ENCODE peak calls at places on chromosomes 7 and 10, in five cellular contexts. O is uterus, Z is mammary epithelial cell, M is IMR-90, P is endothelial cell of umbilical vein. Y is an unnamed sample. For H3K36me3, the result is how much of the 10 kb centered on the place peaks cover.

GRCh38 chr10:48821692-48822091 is 117.9 kb downstream of the LRRC18 start:
- DNase-seq in O (no peak), Z (peak), M (no peak), P (no peak), Y (no peak)

GRCh38 chr10:133608855-133609254 is 17.7 kb downstream of the FRG2B start:
- DNase-seq in O (no peak), Z (peak), M (no peak), P (peak), Y (peak)

GRCh38 chr7:88761779-88762178 is 2.3 kb downstream of the ZNF804B start:
- DNase-seq in O (no peak), Z (no peak), M (no peak), P (no peak), Y (no peak)

GRCh38 chr10:9012312-9012711 is 957.8 kb downstream of the GATA3 start:
- DNase-seq in O (no peak), Z (peak), M (peak), P (peak), Y (no peak)

GRCh38 chr7:87204933-87205332 is 14.6 kb downstream of the TMEM243 start:
- DNase-seq in O (no peak), Z (no peak), M (no peak), P (no peak), Y (no peak)

GRCh38 chr7:24905996-24906770 is 73.8 kb downstream of the OSBPL3 start:
- DNase-seq in O (no peak), Z (peak), M (no peak), P (no peak), Y (no peak)

GRCh38 chr10:116831086-116831485 is 18.2 kb upstream of the ENO4 start:
- DNase-seq in O (no peak), Z (no peak), M (no peak), P (no peak), Y (no peak)

GRCh38 chr7:131947661-131948060 is 391.2 kb upstream of the PODXL start:
- DNase-seq in O (no peak), Z (no peak), M (no peak), P (no peak), Y (no peak)

GRCh38 chr10:54800677-54801480 is at the start of gene PCDH15:
- DNase-seq in O (no peak), Z (peak), M (no peak), P (peak), Y (no peak)

GRCh38 chr7:133358728-133359127 is 105.8 kb downstream of the EXOC4 start:
- DNase-seq in O (no peak), Z (no peak), M (peak), P (no peak), Y (no peak)

GRCh38 chr7:88344956-88345832 is 38.5 kb upstream of the STEAP4 start:
- DNase-seq in O (no peak), Z (no peak), M (no peak), P (peak), Y (no peak)

GRCh38 chr7:85764034-85764433 is 577.2 kb upstream of the SEMA3D start:
- DNase-seq in O (no peak), Z (no peak), M (no peak), P (no peak), Y (no peak)

GRCh38 chr7:21616796-21617436 is 74.1 kb downstream of the DNAH11 start:
- DNase-seq in O (no peak), Z (peak), M (peak), P (peak), Y (no peak)

GRCh38 chr7:108480311-108480710 is 24.1 kb upstream of the NRCAM start:
- DNase-seq in O (no peak), Z (no peak), M (no peak), P (no peak), Y (no peak)

GRCh38 chr7:128359939-128360338 is 1.6 kb downstream of the PRRT4 start:
- DNase-seq in O (no peak), Z (no peak), M (no peak), P (no peak), Y (no peak)

GRCh38 chr7:16123117-16123770 is 298.1 kb downstream of the CRPPA start:
- DNase-seq in O (no peak), Z (no peak), M (no peak), P (no peak), Y (no peak)

GRCh38 chr7:92882760-92883159 is 46.4 kb upstream of the CDK6 start:
- DNase-seq in O (no peak), Z (no peak), M (no peak), P (no peak), Y (no peak)

GRCh38 chr7:148624735-148625134 is 34.2 kb downstream of the C7orf33 start:
- DNase-seq in O (no peak), Z (no peak), M (no peak), P (no peak), Y (no peak)

GRCh38 chr7:78284945-78285344 is 486.4 kb downstream of the PHTF2 start:
- DNase-seq in O (no peak), Z (no peak), M (no peak), P (no peak), Y (no peak)

GRCh38 chr7:136857573-136857972 is 10.9 kb upstream of the CHRM2 start:
- DNase-seq in O (no peak), Z (peak), M (peak), P (peak), Y (no peak)

GRCh38 chr7:100406767-100407166 is 21.7 kb downstream of the ZCWPW1 start:
- DNase-seq in O (no peak), Z (peak), M (peak), P (no peak), Y (no peak)

GRCh38 chr7:57305192-57305748 is 144.7 kb upstream of the ZNF716 start:
- DNase-seq in O (no peak), Z (no peak), M (no peak), P (no peak), Y (no peak)

GRCh38 chr10:31051703-31052102 is 20.0 kb upstream of the ZNF438 start:
- DNase-seq in O (no peak), Z (no peak), M (peak), P (peak), Y (no peak)

GRCh38 chr7:45123913-45124312 is 12.4 kb upstream of the TBRG4 start:
- DNase-seq in O (no peak), Z (no peak), M (no peak), P (no peak), Y (no peak)

GRCh38 chr7:107180378-107180777 is 11.6 kb downstream of the HBP1 start:
- DNase-seq in O (peak), Z (peak), M (peak), P (peak), Y (no peak)

GRCh38 chr10:61754553-61755540 is 92.1 kb downstream of the CABCOCO1 start:
- DNase-seq in O (no peak), Z (peak), M (peak), P (no peak), Y (no peak)

GRCh38 chr10:113297226-113297625 is 255.6 kb upstream of the HABP2 start:
- DNase-seq in O (no peak), Z (no peak), M (peak), P (no peak), Y (no peak)

GRCh38 chr7:44709945-44710596 is 38.6 kb upstream of the ZMIZ2 start:
- DNase-seq in O (no peak), Z (no peak), M (no peak), P (no peak), Y (no peak)

GRCh38 chr10:132277311-132277741 is 30.4 kb downstream of the STK32C start:
- DNase-seq in O (no peak), Z (no peak), M (no peak), P (no peak), Y (no peak)

GRCh38 chr10:60810437-60811182 is 32.3 kb downstream of the CDK1 start:
- DNase-seq in O (no peak), Z (peak), M (peak), P (peak), Y (no peak)

GRCh38 chr7:45028138-45028919 is 28.3 kb downstream of the CCM2 start:
- DNase-seq in O (no peak), Z (no peak), M (no peak), P (no peak), Y (no peak)

GRCh38 chr7:140659727-140660396 is 12.9 kb upstream of the ADCK2 start:
- DNase-seq in O (no peak), Z (no peak), M (peak), P (no peak), Y (no peak)

GRCh38 chr7:130430841-130431713 is 9.7 kb downstream of the CEP41 start:
- DNase-seq in O (no peak), Z (peak), M (peak), P (peak), Y (no peak)

GRCh38 chr10:74189999-74190421 is 39.0 kb downstream of the ADK start:
- DNase-seq in O (no peak), Z (peak), M (peak), P (peak), Y (no peak)

DNA sequence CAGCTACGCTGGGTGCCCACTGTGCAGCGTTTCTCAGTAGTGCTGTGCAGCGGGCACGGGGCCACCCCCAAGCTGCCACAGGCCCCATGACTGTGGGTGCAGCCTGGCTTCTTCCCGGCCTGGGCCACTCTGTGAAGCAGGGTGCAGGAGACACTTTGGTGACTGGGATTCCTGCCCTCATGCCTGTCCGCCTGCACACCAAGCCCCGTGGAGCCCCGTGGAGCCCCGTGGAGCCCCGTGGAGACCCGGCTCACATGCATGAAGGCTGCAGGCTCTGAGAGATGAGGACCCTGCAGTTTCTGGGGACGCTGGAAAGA is 3.9 kb upstream of the SHH start:
- DNase-seq in O (no peak), Z (no peak), M (no peak), P (no peak), Y (no peak)
- H3K36me3 ChIP-seq in O (under half), Z (under half), M (under half), P (under half), Y (under half)

GRCh38 chr7:139294951-139295555 is 46.1 kb upstream of the FMC1 start:
- DNase-seq in O (no peak), Z (no peak), M (no peak), P (no peak), Y (no peak)

GRCh38 chr7:139294241-139294640 is 46.9 kb upstream of the FMC1 start:
- DNase-seq in O (no peak), Z (no peak), M (no peak), P (no peak), Y (no peak)

GRCh38 chr7:139300390-139300789 is 40.7 kb upstream of the FMC1 start:
- DNase-seq in O (no peak), Z (no peak), M (peak), P (peak), Y (no peak)

GRCh38 chr7:139299296-139299695 is 41.8 kb upstream of the FMC1 start:
- DNase-seq in O (no peak), Z (no peak), M (no peak), P (no peak), Y (no peak)

DNA sequence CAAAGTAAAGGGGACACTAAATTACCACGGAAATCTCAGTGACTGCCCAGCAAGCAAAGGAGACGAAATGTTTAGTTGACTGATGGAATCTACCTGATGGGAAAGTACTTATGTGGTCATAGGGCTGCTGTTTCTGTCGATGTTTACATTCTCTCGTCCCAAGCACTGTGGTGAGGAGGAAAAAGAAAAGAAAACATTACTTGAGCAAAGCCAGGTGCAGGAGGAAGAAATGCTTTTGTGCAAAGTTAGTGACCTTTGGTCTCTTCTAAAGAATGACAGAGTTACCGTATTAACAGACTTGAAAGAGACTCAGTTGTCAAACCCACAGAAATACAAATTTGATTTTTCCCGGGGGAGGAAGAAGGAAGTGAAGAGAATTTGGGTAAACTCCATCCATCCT is 43.3 kb upstream of the FMC1 start:
- DNase-seq in O (no peak), Z (no peak), M (peak), P (peak), Y (no peak)
- H3K36me3 ChIP-seq in O (under half), Z (under half), M (under half), P (under half), Y (half or more)

DNA sequence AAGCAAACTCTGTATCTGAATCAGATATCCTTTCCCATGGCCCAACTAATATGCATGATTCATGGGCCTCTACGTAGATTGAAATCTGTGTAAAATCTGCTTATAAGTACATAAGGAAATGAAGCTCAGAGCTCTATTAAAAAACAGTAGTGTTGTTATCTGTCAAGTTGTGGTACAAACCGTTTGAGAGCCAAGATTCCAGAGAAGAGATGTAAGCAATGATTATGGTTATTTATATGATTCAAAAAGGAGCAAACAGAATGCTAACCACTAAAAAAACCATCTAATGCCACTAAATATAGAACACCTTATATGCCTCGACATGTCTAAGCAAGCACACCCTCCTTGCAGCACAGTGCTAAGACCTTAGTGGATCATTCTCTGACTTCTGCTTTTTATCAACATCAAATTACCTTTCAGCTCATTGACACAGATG is 26.6 kb downstream of the RPP38 start:
- DNase-seq in O (no peak), Z (peak), M (peak), P (peak), Y (no peak)
- H3K36me3 ChIP-seq in O (under half), Z (under half), M (under half), P (under half), Y (half or more)

GRCh38 chr7:5656233-5656632 is 125.2 kb downstream of the RNF216 start:
- DNase-seq in O (no peak), Z (no peak), M (no peak), P (no peak), Y (no peak)

GRCh38 chr7:5653661-5654060 is 127.8 kb downstream of the RNF216 start:
- DNase-seq in O (no peak), Z (no peak), M (no peak), P (no peak), Y (no peak)

GRCh38 chr7:5649658-5650057 is 131.8 kb downstream of the RNF216 start:
- DNase-seq in O (no peak), Z (no peak), M (no peak), P (no peak), Y (no peak)

GRCh38 chr7:5652829-5653228 is 128.6 kb downstream of the RNF216 start:
- DNase-seq in O (no peak), Z (no peak), M (no peak), P (no peak), Y (no peak)

DNA sequence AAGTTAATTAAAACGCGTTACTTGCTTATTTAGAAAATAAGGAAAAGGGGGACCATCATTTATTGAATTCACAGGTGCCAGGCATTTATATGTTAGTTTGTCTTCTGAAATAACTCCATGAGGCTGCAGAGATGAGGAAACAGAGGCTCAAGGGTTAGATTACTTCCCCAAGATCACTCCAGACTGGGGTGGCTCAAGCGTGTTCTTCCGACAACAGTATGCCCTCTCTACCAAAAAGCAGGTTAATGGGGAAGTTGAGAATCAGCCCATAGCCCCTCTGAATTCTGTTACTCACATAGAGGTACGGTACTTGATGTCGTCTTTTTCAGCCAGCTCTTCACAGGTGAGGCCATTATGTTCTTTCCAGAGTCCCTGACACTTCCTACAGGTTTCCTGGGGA is 129.3 kb downstream of the RNF216 start:
- DNase-seq in O (no peak), Z (no peak), M (no peak), P (no peak), Y (no peak)
- H3K36me3 ChIP-seq in O (under half), Z (under half), M (under half), P (under half), Y (half or more)

GRCh38 chr7:2649991-2650390 is 18.2 kb downstream of the TTYH3 start:
- DNase-seq in O (no peak), Z (no peak), M (no peak), P (no peak), Y (no peak)
- H3K36me3 ChIP-seq in O (under half), Z (under half), M (half or more), P (under half), Y (half or more)

DNA sequence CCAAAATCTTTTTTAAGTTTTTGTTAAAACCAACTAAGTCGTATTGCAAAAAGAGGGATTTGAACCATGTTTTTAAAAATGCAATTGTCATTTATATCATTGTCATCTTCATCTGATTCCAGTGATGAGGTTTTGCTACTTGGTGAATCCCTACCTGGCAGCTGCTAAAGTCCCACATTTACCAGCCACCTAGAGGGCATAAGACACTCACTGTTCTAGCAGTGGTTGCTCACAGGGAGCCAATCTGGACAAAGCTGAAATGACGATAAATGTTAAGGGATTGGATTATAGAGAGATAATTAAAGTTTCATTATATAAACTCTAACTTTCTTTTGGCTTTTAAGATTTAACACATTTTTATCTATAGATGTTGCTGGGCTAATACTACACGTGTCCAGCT is 18.7 kb downstream of the KIFBP start:
- DNase-seq in O (no peak), Z (no peak), M (no peak), P (no peak), Y (no peak)
- H3K36me3 ChIP-seq in O (under half), Z (under half), M (under half), P (under half), Y (half or more)

GRCh38 chr7:118185163-118185860 is 1.3 kb downstream of the LSM8 start:
- DNase-seq in O (no peak), Z (no peak), M (peak), P (no peak), Y (no peak)

GRCh38 chr7:118183254-118183585 is 744 bp upstream of the LSM8 start:
- DNase-seq in O (no peak), Z (peak), M (no peak), P (no peak), Y (no peak)

GRCh38 chr7:118183586-118184391 is at the start of gene LSM8:
- DNase-seq in O (peak), Z (peak), M (peak), P (peak), Y (peak)

GRCh38 chr7:118184392-118184899 is 482 bp downstream of the LSM8 start:
- DNase-seq in O (no peak), Z (peak), M (no peak), P (no peak), Y (no peak)

DNA sequence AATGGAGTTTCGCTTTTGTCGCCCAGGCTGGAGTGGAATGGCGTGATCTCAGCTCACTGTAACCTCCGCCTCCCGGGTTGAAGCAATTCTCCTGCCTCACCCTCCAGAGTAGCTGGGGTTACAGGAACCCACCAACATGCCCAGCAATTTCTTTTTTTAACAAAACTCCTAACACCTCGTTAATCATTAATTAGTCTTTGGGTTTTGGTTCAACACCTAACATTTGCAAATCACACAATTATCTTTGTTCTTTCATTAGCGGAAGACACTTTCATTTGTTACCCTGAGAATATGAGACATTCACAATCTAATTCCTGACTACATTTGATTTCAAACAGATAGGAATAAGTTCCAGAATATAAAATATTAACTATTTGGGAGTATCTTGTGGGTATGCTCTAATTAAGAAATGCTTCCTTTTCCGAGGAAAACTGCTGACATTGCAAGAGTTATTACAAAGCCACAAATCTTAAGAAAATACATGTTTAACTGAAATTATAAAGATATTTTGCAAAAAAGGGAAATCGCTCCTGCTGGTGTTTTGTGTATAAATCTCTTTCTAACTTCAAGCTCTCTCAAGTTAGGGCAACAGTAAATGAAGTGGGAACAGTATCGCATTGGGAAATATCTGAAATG is 1.2 kb upstream of the LSM8 start:
- DNase-seq in O (no peak), Z (no peak), M (no peak), P (no peak), Y (no peak)
- H3K36me3 ChIP-seq in O (under half), Z (under half), M (under half), P (under half), Y (under half)

Y was measured in esophagus muscularis mucosa.